ENCODE peak calls at places on chromosomes 5 and 9, in six cellular contexts. P, G, X, C, A and R are unnamed samples.

GRCh38 chr5:960551-960950 is 48.1 kb upstream of the NKD2 start:
- DNase-seq in P (no peak), X (no peak), G (no peak), A (no peak), C (no peak), R (peak; percentile 49)

GRCh38 chr5:40654377-40655006 is 25.2 kb upstream of the PTGER4 start:
- DNase-seq in G (no peak), C (no peak), X (no peak), P (no peak), A (no peak), R (no peak)

GRCh38 chr5:171412186-171412585 is 7.3 kb upstream of the FGF18 start:
- DNase-seq in A (no peak), X (no peak), C (no peak), P (no peak), G (no peak), R (no peak)

GRCh38 chr9:78089111-78089510 is 57.5 kb upstream of the GNAQ start:
- DNase-seq in X (no peak), C (no peak), G (no peak), A (no peak), P (no peak), R (no peak)

GRCh38 chr5:178477224-178478201 is 112.7 kb downstream of the COL23A1 start:
- DNase-seq in G (no peak), C (no peak), X (no peak), A (no peak), P (no peak), R (no peak)

GRCh38 chr9:71552480-71552879 is 215.8 kb downstream of the CEMIP2 start:
- DNase-seq in X (no peak), C (no peak), A (no peak), P (no peak), G (no peak), R (no peak)

GRCh38 chr5:109866051-109866450 is 176.3 kb downstream of the MAN2A1 start:
- DNase-seq in P (no peak), X (no peak), G (no peak), C (peak; percentile 65), A (peak; percentile 49), R (peak; percentile 64)

GRCh38 chr9:98784855-98785254 is 11.5 kb downstream of the ANKS6 start:
- DNase-seq in A (no peak), G (no peak), P (no peak), C (no peak), X (no peak), R (no peak)

GRCh38 chr5:59637878-59638580 is 255.5 kb downstream of the PDE4D start:
- DNase-seq in P (no peak), A (no peak), G (no peak), X (no peak), C (no peak), R (no peak)

GRCh38 chr5:103442756-103443155 is 119.8 kb downstream of the NUDT12 start:
- DNase-seq in C (no peak), A (no peak), G (no peak), P (no peak), X (no peak), R (no peak)
- H3K4me3 ChIP-seq in C (no peak overlapping the region), A (no peak overlapping the region), G (no peak overlapping the region), P (no peak overlapping the region), X (no peak overlapping the region), R (no peak overlapping the region)

GRCh38 chr9:117415584-117415937 is 704 bp upstream of the ASTN2 start:
- DNase-seq in P (no peak), G (no peak), A (no peak), X (no peak), C (no peak), R (no peak)
- H3K4me3 ChIP-seq in P (no peak overlapping the region), G (no peak overlapping the region), A (no peak overlapping the region), X (no peak overlapping the region), C (no peak overlapping the region), R (no peak overlapping the region)

GRCh38 chr5:119409235-119409815 is 43.0 kb upstream of the HSD17B4 start:
- DNase-seq in P (no peak), C (no peak), X (no peak), G (no peak), A (no peak), R (no peak)

GRCh38 chr5:119412828-119413227 is 39.5 kb upstream of the HSD17B4 start:
- DNase-seq in A (no peak), X (no peak), C (no peak), P (no peak), G (no peak), R (no peak)

GRCh38 chr5:119411935-119412623 is 40.2 kb upstream of the HSD17B4 start:
- DNase-seq in X (peak; percentile 76), P (no peak), G (peak; percentile 67), C (no peak), A (peak; percentile 90), R (peak; percentile 68)

GRCh38 chr5:119410448-119411170 is 41.7 kb upstream of the HSD17B4 start:
- DNase-seq in A (no peak), X (no peak), G (no peak), P (no peak), C (no peak), R (no peak)

GRCh38 chr5:119411291-119411934 is 40.9 kb upstream of the HSD17B4 start:
- DNase-seq in P (no peak), C (no peak), X (no peak), G (no peak), A (peak; percentile 38), R (no peak)
- H3K4me3 ChIP-seq in P (peak overlapping the region; percentile 57), C (peak overlapping the region; percentile 46), X (peak overlapping the region; percentile 44), G (peak overlapping the region; percentile 49), A (peak overlapping the region; percentile 61), R (peak overlapping the region; percentile 38)

GRCh38 chr9:114249424-114250234 is 73.3 kb upstream of the ORM1 start:
- DNase-seq in C (no peak), G (no peak), A (no peak), X (no peak), P (no peak), R (no peak)

GRCh38 chr9:114252394-114252793 is 70.5 kb upstream of the ORM1 start:
- DNase-seq in A (no peak), X (no peak), G (no peak), C (no peak), P (no peak), R (no peak)

GRCh38 chr9:114250648-114251047 is 72.2 kb upstream of the ORM1 start:
- DNase-seq in X (no peak), G (no peak), C (no peak), A (no peak), P (no peak), R (no peak)

GRCh38 chr9:114248274-114248673 is 74.6 kb upstream of the ORM1 start:
- DNase-seq in G (no peak), X (no peak), C (no peak), A (no peak), P (no peak), R (no peak)

GRCh38 chr9:114250235-114250568 is 72.7 kb upstream of the ORM1 start:
- DNase-seq in A (peak; percentile 35), X (no peak), C (no peak), G (no peak), P (no peak), R (peak; percentile 46)
- H3K4me3 ChIP-seq in A (no peak overlapping the region), X (no peak overlapping the region), C (no peak overlapping the region), G (no peak overlapping the region), P (no peak overlapping the region), R (no peak overlapping the region)

GRCh38 chr5:18736051-18736398 is 1101.8 kb downstream of the TAF11L14 start:
- DNase-seq in C (no peak), P (no peak), G (no peak), X (no peak), A (no peak), R (no peak)
- H3K4me3 ChIP-seq in C (no peak overlapping the region), P (no peak overlapping the region), G (no peak overlapping the region), X (no peak overlapping the region), A (no peak overlapping the region), R (no peak overlapping the region)

DNA sequence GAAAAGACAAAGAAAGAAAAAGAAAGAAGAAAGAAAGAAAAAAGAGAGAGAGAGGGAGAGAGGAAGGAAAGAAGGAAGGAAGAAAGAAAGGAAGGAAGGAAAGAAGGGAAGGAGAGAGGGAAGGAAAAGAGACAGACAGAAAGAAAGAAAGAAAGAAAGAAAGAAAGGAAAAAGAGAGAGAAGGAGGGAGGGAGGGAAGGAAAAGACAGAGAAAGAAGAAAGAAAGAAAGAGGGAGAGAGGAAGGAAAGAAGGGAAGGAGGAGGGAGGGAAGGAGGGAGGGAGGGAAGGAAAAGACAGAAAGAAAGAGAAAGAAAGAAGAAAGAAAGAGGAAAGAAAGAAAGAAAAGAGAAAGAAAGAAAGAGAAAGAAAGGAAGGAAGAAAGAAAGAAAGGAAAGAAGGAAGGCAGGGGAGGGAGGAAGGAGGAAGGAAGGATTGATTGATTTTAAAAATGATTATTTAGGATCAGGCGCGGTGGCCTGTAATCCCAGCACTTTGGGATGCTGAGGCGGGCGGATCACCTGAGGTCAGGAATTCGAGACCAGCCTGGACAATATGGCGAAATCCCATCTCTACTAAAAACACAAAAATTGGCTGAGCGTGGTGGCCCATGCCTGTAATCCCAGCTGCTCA is 23.3 kb upstream of the TOR1B start:
- DNase-seq in A (no peak), C (no peak), X (no peak), P (no peak), G (no peak), R (no peak)
- H3K4me3 ChIP-seq in A (no peak overlapping the region), C (no peak overlapping the region), X (no peak overlapping the region), P (no peak overlapping the region), G (no peak overlapping the region), R (no peak overlapping the region)

DNA sequence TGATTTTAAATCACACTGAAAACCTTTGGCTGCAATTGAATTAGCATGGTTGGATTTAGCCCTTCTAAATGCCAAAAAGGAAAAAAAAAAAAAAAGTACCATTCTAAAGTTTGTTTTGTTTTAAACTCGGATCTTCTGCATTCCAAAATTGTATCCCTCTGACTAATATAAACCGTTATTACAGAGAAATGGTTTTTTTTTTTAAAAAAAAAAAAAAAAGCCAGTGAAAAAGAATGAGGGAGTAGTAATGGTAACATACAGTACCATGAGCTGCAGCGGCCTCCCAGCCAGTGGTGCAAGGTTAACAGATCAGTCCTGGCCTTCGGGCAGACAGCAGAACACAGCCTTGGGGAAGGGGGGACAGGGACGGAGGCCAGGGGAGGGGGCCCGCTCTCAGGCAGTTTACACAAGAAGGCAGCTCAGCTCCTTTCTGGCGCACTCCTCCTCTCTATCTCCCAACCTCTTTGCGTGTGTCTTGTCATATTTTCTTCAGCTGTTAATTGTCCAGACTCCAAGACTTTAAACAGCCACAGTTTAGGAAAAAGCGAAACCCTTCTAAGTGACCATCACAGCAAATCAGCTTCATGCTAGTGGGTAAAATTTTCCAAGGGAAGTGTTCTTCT is 165.9 kb downstream of the BNC2 start:
- DNase-seq in P (no peak), X (no peak), G (peak; percentile 43), C (no peak), A (peak; percentile 84), R (peak; percentile 63)
- H3K4me3 ChIP-seq in P (peak overlapping the region; percentile 56), X (no peak overlapping the region), G (peak overlapping the region; percentile 44), C (peak overlapping the region; percentile 25), A (peak overlapping the region; percentile 44), R (peak overlapping the region; percentile 34)

GRCh38 chr9:92722386-92723298 is 42.0 kb downstream of the BICD2 start:
- DNase-seq in C (no peak), A (no peak), G (no peak), P (no peak), X (no peak), R (no peak)
- H3K4me3 ChIP-seq in C (no peak overlapping the region), A (no peak overlapping the region), G (no peak overlapping the region), P (no peak overlapping the region), X (no peak overlapping the region), R (no peak overlapping the region)